ENCODE peak calls at places on chromosomes 12 and 14, in nine cellular contexts. V is MCF 10A, S is GM20000, X is mesothelial cell of epicardium, N is uterus, G is cardiac fibroblast, W is RWPE1, T is AG04449, I is left ventricle myocardium inferior. H is an unnamed sample.
A peak's percentile ranks its signal among the peaks of the same experiment; 100 is the strongest.

GRCh38 chr12:33724867-33725266 is 285.2 kb upstream of the SYT10 start:
- DNase-seq in I (no peak), T (no peak), V (no peak), N (no peak), W (no peak), X (no peak), S (no peak), G (no peak), H (no peak)

GRCh38 chr12:132219323-132219722 is 75.1 kb downstream of the NOC4L start:
- DNase-seq in T (no peak), N (no peak), S (no peak), I (no peak), G (no peak), X (no peak), W (no peak), V (no peak), H (no peak)

GRCh38 chr14:50530358-50530757 is 2.0 kb downstream of the MAP4K5 start:
- DNase-seq in N (no peak), V (no peak), S (no peak), T (no peak), W (peak; percentile 15), X (no peak), G (peak; percentile 25), I (no peak), H (no peak)

GRCh38 chr12:51667269-51667668 is 76.2 kb downstream of the SCN8A start:
- DNase-seq in V (no peak), T (no peak), S (no peak), W (no peak), I (no peak), N (no peak), X (no peak), G (no peak), H (no peak)

GRCh38 chr12:78914859-78915331 is 50.3 kb downstream of the SYT1 start:
- DNase-seq in T (no peak), N (no peak), S (no peak), X (no peak), I (no peak), V (no peak), G (no peak), W (peak; percentile 10), H (no peak)

GRCh38 chr14:51855234-51855633 is 5.2 kb upstream of the GNG2 start:
- DNase-seq in W (no peak), G (peak; percentile 38), N (no peak), S (no peak), T (no peak), V (no peak), I (no peak), X (no peak), H (no peak)

GRCh38 chr14:91005716-91006115 is 54.7 kb downstream of the RPS6KA5 start:
- DNase-seq in G (no peak), I (no peak), W (peak; percentile 61), S (no peak), X (no peak), N (no peak), V (peak; percentile 38), T (no peak), H (no peak)

GRCh38 chr12:86275356-86275755 is 19.2 kb upstream of the MGAT4C start:
- DNase-seq in G (no peak), V (no peak), T (no peak), X (no peak), S (no peak), W (no peak), N (no peak), I (no peak), H (no peak)

GRCh38 chr12:85835810-85836715 is at the start of gene RASSF9:
- DNase-seq in X (no peak), N (peak; percentile 84), S (no peak), G (peak; percentile 97), T (no peak), I (peak; percentile 58), V (peak; percentile 91), W (peak; percentile 27), H (peak; percentile 83)

DNA sequence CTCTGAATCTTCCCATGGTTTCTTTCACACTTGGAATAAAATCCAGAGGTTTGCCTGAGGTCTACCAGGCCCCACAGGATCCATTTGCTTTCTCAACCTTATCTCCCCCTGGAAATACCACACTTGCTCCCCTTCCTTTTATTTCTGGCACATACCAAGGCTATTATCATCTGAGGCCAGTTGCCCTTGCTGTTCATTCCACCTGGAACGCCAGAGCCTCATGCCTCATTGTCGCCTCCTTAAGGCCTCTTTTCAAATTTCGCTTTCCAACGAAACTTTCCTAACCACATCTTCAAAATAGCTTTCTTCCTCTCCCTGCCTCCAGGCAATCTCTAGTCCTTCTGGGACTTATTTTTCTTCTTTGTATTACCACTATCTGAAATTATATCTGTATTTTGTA is 11.2 kb upstream of the LRIG3 start:
- DNase-seq in I (no peak), N (no peak), G (no peak), S (no peak), T (no peak), V (no peak), W (no peak), X (no peak), H (no peak)
- TF ChIP-seq CTCF in I (no peak), N (no peak), G (peak; percentile 15), S (peak; percentile 22), T (no peak), V (no peak), W (no peak), X (no peak), H (peak; percentile 28)

DNA sequence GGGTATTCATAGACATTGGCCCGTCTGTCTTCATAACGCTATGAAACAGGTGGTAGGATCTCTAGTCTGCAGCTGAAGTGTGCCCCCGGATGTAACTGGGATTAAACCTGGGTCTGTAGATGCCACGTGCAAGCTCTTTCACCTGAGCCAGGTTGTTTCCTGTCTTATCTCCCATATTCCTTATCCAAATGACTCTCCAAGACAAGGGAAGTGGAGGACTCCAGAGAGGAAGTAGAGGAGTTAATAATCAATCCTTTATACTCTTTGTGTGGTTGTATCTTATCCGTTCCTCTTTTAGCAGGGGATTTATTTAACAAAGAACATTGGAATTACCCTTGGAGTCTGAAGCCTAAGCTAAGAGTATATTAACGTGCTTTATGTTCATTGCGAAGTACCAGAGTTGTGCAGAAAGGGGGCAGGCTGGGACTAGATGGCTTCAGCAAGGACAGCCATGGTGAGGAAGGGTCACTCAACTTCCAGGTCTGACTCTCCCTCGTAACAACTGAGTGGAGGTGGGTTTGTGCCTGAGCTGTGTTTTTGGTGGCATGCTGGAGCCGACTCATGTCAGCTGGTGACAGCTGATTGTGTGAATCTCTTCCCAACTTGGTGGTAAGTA is 82.9 kb downstream of the RIN3 start:
- DNase-seq in W (no peak), G (no peak), T (no peak), I (no peak), X (no peak), N (no peak), V (no peak), S (no peak), H (no peak)
- TF ChIP-seq CTCF in W (no peak), G (no peak), T (no peak), I (no peak), X (no peak), N (no peak), V (no peak), S (no peak), H (peak; percentile 23)

GRCh38 chr14:36649872-36650650 is 11.6 kb upstream of the PAX9 start:
- DNase-seq in T (no peak), G (no peak), V (no peak), X (no peak), N (no peak), S (no peak), I (no peak), W (no peak), H (no peak)

GRCh38 chr14:36646664-36647416 is 14.8 kb upstream of the PAX9 start:
- DNase-seq in X (no peak), I (no peak), G (no peak), T (no peak), N (no peak), V (no peak), W (no peak), S (no peak), H (no peak)

GRCh38 chr14:36652542-36653201 is 9.0 kb upstream of the PAX9 start:
- DNase-seq in W (peak; percentile 34), X (no peak), V (peak; percentile 55), T (no peak), N (no peak), S (no peak), G (no peak), I (no peak), H (no peak)

GRCh38 chr14:36647417-36647826 is 14.2 kb upstream of the PAX9 start:
- DNase-seq in I (no peak), G (no peak), X (no peak), V (no peak), N (no peak), S (no peak), W (no peak), T (no peak), H (no peak)

DNA sequence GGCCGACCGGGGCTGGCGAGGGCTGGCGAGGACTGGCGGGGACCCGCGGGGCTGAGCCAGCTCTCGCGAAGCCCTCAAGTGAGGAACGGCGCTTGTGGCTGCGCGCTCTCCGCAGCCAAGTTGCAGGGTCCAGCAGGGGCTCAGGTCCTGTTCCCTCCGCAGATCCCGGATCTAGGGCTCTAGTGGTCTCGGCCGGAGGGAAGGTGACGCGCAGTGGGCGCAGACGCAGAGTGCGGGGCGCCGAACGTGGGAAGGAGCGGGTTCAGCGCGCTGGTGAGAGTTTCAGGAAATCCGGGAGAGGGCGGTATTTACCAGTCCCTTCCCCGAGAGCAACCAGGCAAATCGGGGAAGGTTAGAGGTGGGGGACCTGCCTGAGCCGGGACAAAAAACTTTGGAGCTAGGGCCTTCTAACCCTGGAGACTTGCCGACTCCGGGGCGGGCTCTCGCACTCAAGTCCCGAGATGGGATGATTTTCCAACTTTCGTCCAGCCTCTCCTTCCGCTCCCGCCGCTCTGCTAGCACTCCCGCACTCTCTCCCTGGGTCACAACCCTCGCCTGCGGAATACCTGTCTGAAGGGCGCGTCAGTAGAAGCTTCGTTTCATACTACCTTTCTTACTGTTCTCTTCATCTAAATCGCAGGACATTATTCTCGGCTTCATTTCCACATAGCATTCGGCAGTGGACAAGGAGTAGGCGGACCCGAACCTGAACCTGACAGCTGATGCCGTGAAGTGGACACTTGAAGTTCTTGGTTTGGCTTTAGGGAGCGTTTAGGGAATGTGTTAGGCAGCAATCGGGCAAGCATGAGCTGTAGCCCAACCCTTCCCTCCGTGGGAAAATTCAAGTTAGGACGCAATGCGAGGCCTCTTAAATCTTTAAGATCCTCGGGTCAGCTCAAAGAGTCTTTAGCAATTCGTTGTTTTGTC is 13.6 kb upstream of the PAX9 start:
- DNase-seq in W (peak; percentile 45), X (no peak), T (no peak), V (peak; percentile 63), G (peak; percentile 12), N (no peak), I (no peak), S (no peak), H (no peak)
- TF ChIP-seq CTCF in W (peak; percentile 26), X (peak; percentile 47), T (peak; percentile 60), V (peak; percentile 65), G (peak; percentile 57), N (no peak), I (peak; percentile 59), S (no peak), H (peak; percentile 51)

DNA sequence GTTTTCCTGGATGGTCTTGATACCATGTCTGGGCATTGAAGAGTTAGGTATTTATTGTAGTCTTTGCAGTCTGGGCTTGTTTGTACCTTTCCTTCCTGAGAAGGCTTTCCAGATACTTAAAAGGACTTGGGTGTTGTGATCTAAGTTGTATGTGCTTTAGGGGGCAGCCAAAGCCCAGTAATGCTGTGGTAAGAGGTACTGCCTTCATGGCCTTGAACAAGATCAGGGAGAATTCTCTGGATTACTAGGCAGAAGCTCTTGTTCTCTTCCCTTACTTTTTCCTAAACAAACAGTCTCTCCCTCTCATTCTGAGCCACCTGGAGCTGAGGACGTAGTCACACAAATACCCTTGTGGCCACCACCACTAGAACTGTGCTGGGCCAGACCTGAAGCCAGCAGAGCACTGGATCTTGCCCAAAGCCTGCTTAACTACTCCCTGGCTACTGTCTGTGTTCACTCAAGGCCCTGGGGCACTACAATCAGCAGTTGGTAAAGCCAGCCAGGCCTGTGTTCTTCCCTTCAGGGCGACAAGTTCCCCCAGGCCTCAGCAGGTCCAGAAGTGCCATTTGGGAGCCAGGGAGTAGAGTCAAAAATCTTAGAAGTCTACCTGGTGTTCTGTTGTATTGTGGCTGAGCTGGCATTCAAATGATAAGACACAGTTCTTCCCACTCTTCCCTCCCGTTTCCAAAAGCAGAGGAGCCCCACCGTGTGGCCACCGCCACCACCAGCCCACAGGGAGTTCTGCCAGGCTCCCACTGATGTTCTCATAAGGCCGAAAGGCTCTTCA is 11.4 kb downstream of the PRORP start:
- DNase-seq in N (no peak), V (peak; percentile 14), G (peak; percentile 58), X (no peak), I (no peak), T (no peak), W (no peak), S (no peak), H (no peak)
- TF ChIP-seq CTCF in N (no peak), V (no peak), G (no peak), X (no peak), I (no peak), T (no peak), W (no peak), S (no peak), H (no peak)